ENCODE peak calls at places on chromosomes 4 and X, in five cellular contexts. Y is HCT116, J is H1, Z is NB4, U is body of pancreas. I is an unnamed sample.

GRCh38 chrX:106481341-106481740 is 130.4 kb upstream of the RADX start:
- DNase-seq in Z (peak; percentile 30), J (no peak), Y (peak; percentile 46), U (peak; percentile 47), I (peak; percentile 20)

GRCh38 chr4:1767058-1767769 is 25.9 kb upstream of the FGFR3 start:
- DNase-seq in J (no peak), Y (no peak), Z (peak; percentile 68), U (no peak), I (no peak)

GRCh38 chr4:10013722-10014121 is 7.6 kb downstream of the SLC2A9 start:
- DNase-seq in J (peak; percentile 47), U (peak; percentile 59), Z (peak; percentile 76), Y (peak; percentile 18), I (no peak)

GRCh38 chrX:16873106-16873505 is 2.9 kb upstream of the RBBP7 start:
- DNase-seq in J (no peak), Z (no peak), Y (no peak), U (no peak), I (no peak)

GRCh38 chrX:16993791-16994318 is 47.4 kb downstream of the REPS2 start:
- DNase-seq in Z (peak; percentile 8), Y (no peak), U (no peak), J (no peak), I (no peak)

GRCh38 chr4:40323866-40324265 is 11.3 kb upstream of the CHRNA9 start:
- DNase-seq in J (no peak), Z (no peak), U (no peak), Y (no peak), I (no peak)

GRCh38 chrX:86148024-86148511 is at the start of gene DACH2:
- DNase-seq in U (peak; percentile 83), Y (no peak), Z (no peak), J (peak; percentile 41), I (peak; percentile 30)

GRCh38 chr4:71659979-71660378 is 123.9 kb downstream of the GC start:
- DNase-seq in U (no peak), Z (no peak), J (no peak), Y (no peak), I (no peak)

GRCh38 chr4:182449186-182449880 is 206.1 kb downstream of the TENM3 start:
- DNase-seq in Z (no peak), U (no peak), Y (no peak), J (peak; percentile 44), I (peak; percentile 20)

GRCh38 chrX:131564553-131565229 is 20.8 kb downstream of the OR13H1 start:
- DNase-seq in U (no peak), J (no peak), Y (no peak), Z (no peak), I (no peak)

GRCh38 chrX:69959712-69960111 is 90.0 kb downstream of the AWAT2 start:
- DNase-seq in Z (no peak), J (no peak), U (no peak), Y (no peak), I (no peak)

GRCh38 chr4:76969941-76970529 is 20.5 kb downstream of the SEPTIN11 start:
- DNase-seq in Y (no peak), J (no peak), U (no peak), Z (no peak), I (no peak)

GRCh38 chrX:154036513-154036912 is 16.8 kb upstream of the IRAK1 start:
- DNase-seq in U (no peak), Y (no peak), Z (no peak), J (peak; percentile 36), I (no peak)

GRCh38 chr4:143489116-143489515 is 24.4 kb upstream of the SMARCA5 start:
- DNase-seq in Y (no peak), J (no peak), U (no peak), Z (no peak), I (no peak)

GRCh38 chrX:1449581-1450149 is 3.0 kb downstream of the ASMTL start:
- DNase-seq in J (no peak), U (no peak), Y (no peak), Z (no peak), I (no peak)

GRCh38 chr4:37685726-37686372 is 327 bp downstream of the RELL1 start:
- DNase-seq in Z (peak; percentile 75), U (peak; percentile 42), Y (no peak), J (no peak), I (no peak)

GRCh38 chr4:76301068-76301774 is 5.3 kb upstream of the STBD1 start:
- DNase-seq in J (no peak), Z (peak; percentile 91), Y (peak; percentile 83), U (peak; percentile 65), I (no peak)

GRCh38 chrX:70636218-70636617 is 191.6 kb downstream of the DLG3 start:
- DNase-seq in U (no peak), Y (no peak), J (no peak), Z (no peak), I (no peak)

GRCh38 chr4:31307026-31307425 is 586.9 kb downstream of the PCDH7 start:
- DNase-seq in J (no peak), Z (no peak), U (no peak), Y (no peak), I (no peak)

GRCh38 chrX:137549073-137549472 is 16.9 kb upstream of the ZIC3 start:
- DNase-seq in Y (no peak), Z (no peak), J (no peak), U (no peak), I (no peak)

GRCh38 chrX:137547291-137547690 is 18.6 kb upstream of the ZIC3 start:
- DNase-seq in Y (no peak), U (no peak), J (no peak), Z (no peak), I (no peak)

GRCh38 chrX:137548261-137548660 is 17.7 kb upstream of the ZIC3 start:
- DNase-seq in Z (no peak), Y (no peak), J (no peak), U (no peak), I (no peak)

GRCh38 chrX:137550561-137551305 is 15.2 kb upstream of the ZIC3 start:
- DNase-seq in U (no peak), Z (no peak), Y (no peak), J (no peak), I (no peak)

GRCh38 chrX:137549846-137550534 is 15.9 kb upstream of the ZIC3 start:
- DNase-seq in Y (no peak), Z (no peak), J (no peak), U (no peak), I (no peak)
- H3K4me3 ChIP-seq in Y (no peak overlapping the region), Z (no peak overlapping the region), J (peak overlapping the region; percentile 34), U (no peak overlapping the region), I (no peak overlapping the region)

GRCh38 chrX:123859409-123859827 is 435 bp upstream of the XIAP start:
- DNase-seq in Z (no peak), U (no peak), J (no peak), Y (no peak), I (peak; percentile 92)

GRCh38 chrX:123859828-123860505 is at the start of gene XIAP:
- DNase-seq in Y (peak; percentile 71), J (peak; percentile 49), U (peak; percentile 88), Z (peak; percentile 89), I (peak; percentile 61)

GRCh38 chrX:123860983-123861382 is 1.1 kb downstream of the XIAP start:
- DNase-seq in J (no peak), Y (no peak), U (peak; percentile 13), Z (no peak), I (no peak)

GRCh38 chrX:123860506-123860840 is 620 bp downstream of the XIAP start:
- DNase-seq in Y (no peak), U (no peak), J (no peak), Z (peak; percentile 59), I (no peak)
- TF ChIP-seq POLR2A in Y (no peak), U (peak; percentile 61), J (no peak), Z (peak; percentile 31), I (no peak)

DNA sequence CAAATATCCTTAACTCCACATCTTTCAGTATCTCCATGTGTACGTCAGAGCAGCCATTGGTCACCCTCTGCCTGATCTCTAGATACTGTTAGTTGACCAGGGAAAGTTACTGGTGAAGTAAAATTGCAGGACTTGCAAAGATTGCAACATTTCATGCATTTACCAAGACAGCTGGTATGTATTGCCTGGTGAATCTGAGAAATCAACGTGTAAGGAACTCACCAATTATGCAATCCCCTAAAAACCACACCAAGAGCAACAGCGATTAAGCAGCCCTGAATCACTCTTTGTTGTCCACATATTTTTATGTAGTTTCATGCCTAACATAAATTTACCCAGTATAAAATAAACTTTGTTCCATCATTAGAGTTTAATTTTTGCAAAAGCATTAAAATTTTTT is 271.2 kb downstream of the NLGN4X start:
- DNase-seq in U (no peak), Z (peak; percentile 39), Y (no peak), J (no peak), I (no peak)
- H3K4me3 ChIP-seq in U (no peak overlapping the region), Z (no peak overlapping the region), Y (no peak overlapping the region), J (no peak overlapping the region), I (no peak overlapping the region)

GRCh38 chr4:6718932-6719610 is 3.1 kb downstream of the BLOC1S4 start:
- DNase-seq in U (no peak), Z (no peak), Y (no peak), J (no peak), I (no peak)
- TF ChIP-seq POLR2A in U (no peak), Z (no peak), Y (peak; percentile 52), J (no peak), I (no peak)

GRCh38 chr4:154472870-154473269 is 18.7 kb downstream of the DCHS2 start:
- DNase-seq in Z (no peak), J (no peak), Y (no peak), U (no peak), I (no peak)
- H3K4me3 ChIP-seq in Z (no peak overlapping the region), J (no peak overlapping the region), Y (no peak overlapping the region), U (no peak overlapping the region), I (no peak overlapping the region)

DNA sequence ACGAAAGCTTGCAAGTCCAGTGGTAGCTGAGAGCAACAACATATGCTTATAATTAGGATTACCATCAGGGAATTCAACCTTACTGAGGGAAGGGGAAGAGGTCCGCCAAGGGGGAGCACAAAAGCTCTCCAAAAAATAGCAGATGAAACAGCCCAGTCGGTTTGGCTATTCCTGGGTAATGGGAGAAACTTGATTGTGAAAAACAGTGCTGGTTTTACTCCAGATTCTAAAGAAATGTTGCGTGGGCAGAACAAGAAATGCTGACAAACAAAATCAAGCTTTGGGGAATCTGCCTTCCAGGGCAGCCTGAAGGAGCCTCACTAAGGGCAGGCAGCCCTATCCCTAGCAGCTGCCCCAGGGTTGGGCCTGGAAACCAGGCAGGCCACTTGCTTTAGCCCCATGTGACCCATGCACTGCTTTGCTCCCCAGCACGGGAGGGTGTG is 160.8 kb upstream of the LDB2 start:
- DNase-seq in Y (no peak), U (peak; percentile 3), Z (no peak), J (no peak), I (no peak)
- TF ChIP-seq POLR2A in Y (no peak), U (no peak), Z (no peak), J (no peak), I (no peak)

DNA sequence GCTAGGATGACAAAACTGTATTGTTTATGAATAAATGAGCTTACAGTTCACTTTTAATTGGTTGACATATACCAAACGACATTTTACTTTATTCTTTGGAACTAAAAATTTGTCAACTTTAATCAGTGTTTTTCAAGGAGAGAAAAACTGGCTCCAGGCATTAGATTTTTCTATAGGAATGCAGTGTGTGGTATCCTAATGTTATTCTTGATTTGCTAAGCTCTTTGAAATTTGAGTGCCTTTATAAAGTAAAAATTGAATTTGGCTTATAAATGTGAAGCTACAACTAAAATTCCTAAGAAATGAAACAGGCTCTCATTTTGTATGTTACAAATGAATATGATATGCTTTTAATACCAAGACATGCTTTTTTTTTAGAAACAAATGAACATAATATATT is 442.2 kb upstream of the TRAM1L1 start:
- DNase-seq in U (no peak), Z (no peak), J (no peak), Y (no peak), I (no peak)
- H3K4me3 ChIP-seq in U (no peak overlapping the region), Z (no peak overlapping the region), J (no peak overlapping the region), Y (no peak overlapping the region), I (no peak overlapping the region)

I was measured in lower leg skin.